ENCODE peak calls at places on chromosomes 3 and 15, in six cellular contexts. One of them, this sample, is unnamed. For H3K4me1, the result is how much of the 10 kb centered on the place peaks cover.

GRCh38 chr3:72690646-72691045 is 157.6 kb downstream of the SHQ1 start:
- DNase-seq in tibial nerve: no peak
- DNase-seq in hepatocyte: no peak
- DNase-seq in heart right ventricle: no peak
- DNase-seq in psoas muscle: no peak
- DNase-seq in CD4-positive, alpha-beta memory T cell: no peak
- DNase-seq in this sample: no peak

GRCh38 chr3:177473184-177473583 is 275.9 kb upstream of the TBL1XR1 start:
- DNase-seq in heart right ventricle: no peak
- DNase-seq in CD4-positive, alpha-beta memory T cell: no peak
- DNase-seq in hepatocyte: no peak
- DNase-seq in psoas muscle: no peak
- DNase-seq in tibial nerve: no peak
- DNase-seq in this sample: no peak

GRCh38 chr3:160879859-160880258 is 123.8 kb downstream of the PPM1L start:
- DNase-seq in heart right ventricle: no peak
- DNase-seq in tibial nerve: no peak
- DNase-seq in psoas muscle: no peak
- DNase-seq in hepatocyte: no peak
- DNase-seq in CD4-positive, alpha-beta memory T cell: no peak
- DNase-seq in this sample: no peak

GRCh38 chr3:142027713-142028112 is 121.6 kb downstream of the TFDP2 start:
- DNase-seq in CD4-positive, alpha-beta memory T cell: no peak
- DNase-seq in psoas muscle: no peak
- DNase-seq in heart right ventricle: no peak
- DNase-seq in tibial nerve: no peak
- DNase-seq in hepatocyte: peak
- DNase-seq in this sample: no peak

GRCh38 chr3:87198774-87199173 is 28.3 kb upstream of the CHMP2B start:
- DNase-seq in heart right ventricle: no peak
- DNase-seq in psoas muscle: no peak
- DNase-seq in tibial nerve: no peak
- DNase-seq in hepatocyte: no peak
- DNase-seq in CD4-positive, alpha-beta memory T cell: no peak
- DNase-seq in this sample: no peak

GRCh38 chr15:94673801-94674200 is 442.4 kb downstream of the MCTP2 start:
- DNase-seq in tibial nerve: no peak
- DNase-seq in heart right ventricle: no peak
- DNase-seq in psoas muscle: no peak
- DNase-seq in hepatocyte: no peak
- DNase-seq in CD4-positive, alpha-beta memory T cell: no peak
- DNase-seq in this sample: no peak

GRCh38 chr3:138113309-138113708 is 2.1 kb downstream of the DZIP1L start:
- DNase-seq in hepatocyte: peak
- DNase-seq in psoas muscle: no peak
- DNase-seq in heart right ventricle: no peak
- DNase-seq in tibial nerve: no peak
- DNase-seq in CD4-positive, alpha-beta memory T cell: no peak
- DNase-seq in this sample: no peak

GRCh38 chr15:25805006-25805405 is 58.1 kb downstream of the ATP10A start:
- DNase-seq in hepatocyte: no peak
- DNase-seq in heart right ventricle: no peak
- DNase-seq in CD4-positive, alpha-beta memory T cell: no peak
- DNase-seq in tibial nerve: no peak
- DNase-seq in psoas muscle: no peak
- DNase-seq in this sample: no peak

GRCh38 chr15:59268199-59268979 is 61.7 kb downstream of the LDHAL6B start:
- DNase-seq in CD4-positive, alpha-beta memory T cell: no peak
- DNase-seq in tibial nerve: no peak
- DNase-seq in hepatocyte: no peak
- DNase-seq in psoas muscle: no peak
- DNase-seq in heart right ventricle: no peak
- DNase-seq in this sample: no peak

GRCh38 chr3:37609711-37610110 is 252.0 kb upstream of the CTDSPL start:
- DNase-seq in CD4-positive, alpha-beta memory T cell: no peak
- DNase-seq in heart right ventricle: no peak
- DNase-seq in hepatocyte: no peak
- DNase-seq in tibial nerve: no peak
- DNase-seq in psoas muscle: no peak
- DNase-seq in this sample: no peak

GRCh38 chr3:26920579-26920978 is 298.0 kb downstream of the LRRC3B start:
- DNase-seq in heart right ventricle: no peak
- DNase-seq in hepatocyte: no peak
- DNase-seq in tibial nerve: no peak
- DNase-seq in psoas muscle: no peak
- DNase-seq in CD4-positive, alpha-beta memory T cell: no peak
- DNase-seq in this sample: no peak

GRCh38 chr15:89629829-89630228 is 25.4 kb downstream of the KIF7 start:
- DNase-seq in hepatocyte: no peak
- DNase-seq in tibial nerve: no peak
- DNase-seq in heart right ventricle: no peak
- DNase-seq in CD4-positive, alpha-beta memory T cell: no peak
- DNase-seq in psoas muscle: no peak
- DNase-seq in this sample: no peak

GRCh38 chr3:46825450-46825849 is 37.8 kb downstream of the MYL3 start:
- DNase-seq in tibial nerve: no peak
- DNase-seq in CD4-positive, alpha-beta memory T cell: no peak
- DNase-seq in hepatocyte: no peak
- DNase-seq in psoas muscle: no peak
- DNase-seq in heart right ventricle: no peak
- DNase-seq in this sample: no peak

GRCh38 chr15:79349526-79349925 is 38.6 kb downstream of the TMED3 start:
- DNase-seq in psoas muscle: no peak
- DNase-seq in CD4-positive, alpha-beta memory T cell: no peak
- DNase-seq in hepatocyte: no peak
- DNase-seq in tibial nerve: no peak
- DNase-seq in heart right ventricle: no peak
- DNase-seq in this sample: no peak

GRCh38 chr15:52483712-52484111 is 45.0 kb downstream of the MYO5A start:
- DNase-seq in tibial nerve: no peak
- DNase-seq in psoas muscle: no peak
- DNase-seq in CD4-positive, alpha-beta memory T cell: no peak
- DNase-seq in heart right ventricle: no peak
- DNase-seq in hepatocyte: no peak
- DNase-seq in this sample: no peak

GRCh38 chr15:52789601-52790165 is 453 bp downstream of the ONECUT1 start:
- DNase-seq in tibial nerve: no peak
- DNase-seq in psoas muscle: no peak
- DNase-seq in CD4-positive, alpha-beta memory T cell: no peak
- DNase-seq in heart right ventricle: no peak
- DNase-seq in hepatocyte: no peak
- DNase-seq in this sample: no peak

GRCh38 chr3:129827765-129828164 is 65.7 kb downstream of the TMCC1 start:
- DNase-seq in heart right ventricle: no peak
- DNase-seq in CD4-positive, alpha-beta memory T cell: peak
- DNase-seq in hepatocyte: no peak
- DNase-seq in psoas muscle: no peak
- DNase-seq in tibial nerve: no peak
- DNase-seq in this sample: no peak

GRCh38 chr3:149654188-149654601 is 3.6 kb downstream of the WWTR1 start:
- DNase-seq in CD4-positive, alpha-beta memory T cell: no peak
- DNase-seq in tibial nerve: no peak
- DNase-seq in psoas muscle: no peak
- DNase-seq in hepatocyte: no peak
- DNase-seq in heart right ventricle: no peak
- DNase-seq in this sample: no peak

GRCh38 chr3:160314949-160315348 is 84.1 kb downstream of the IFT80 start:
- DNase-seq in psoas muscle: no peak
- DNase-seq in tibial nerve: no peak
- DNase-seq in CD4-positive, alpha-beta memory T cell: no peak
- DNase-seq in heart right ventricle: no peak
- DNase-seq in hepatocyte: no peak
- DNase-seq in this sample: no peak

GRCh38 chr3:135513106-135514063 is 452.1 kb upstream of the PPP2R3A start:
- DNase-seq in tibial nerve: no peak
- DNase-seq in hepatocyte: peak
- DNase-seq in heart right ventricle: no peak
- DNase-seq in CD4-positive, alpha-beta memory T cell: no peak
- DNase-seq in psoas muscle: no peak
- DNase-seq in this sample: no peak

GRCh38 chr3:171458056-171458856 is 1.9 kb downstream of the TNIK start:
- DNase-seq in tibial nerve: no peak
- DNase-seq in hepatocyte: no peak
- DNase-seq in psoas muscle: no peak
- DNase-seq in heart right ventricle: no peak
- DNase-seq in CD4-positive, alpha-beta memory T cell: peak
- DNase-seq in this sample: peak

GRCh38 chr3:100527347-100527735 is 34.9 kb downstream of the TMEM45A start:
- DNase-seq in psoas muscle: no peak
- DNase-seq in tibial nerve: no peak
- DNase-seq in hepatocyte: no peak
- DNase-seq in heart right ventricle: no peak
- DNase-seq in CD4-positive, alpha-beta memory T cell: no peak
- DNase-seq in this sample: no peak

GRCh38 chr3:69865920-69866679 is 126.8 kb downstream of the MITF start:
- DNase-seq in CD4-positive, alpha-beta memory T cell: no peak
- DNase-seq in hepatocyte: peak
- DNase-seq in heart right ventricle: peak
- DNase-seq in tibial nerve: no peak
- DNase-seq in psoas muscle: no peak
- DNase-seq in this sample: peak

GRCh38 chr3:126928921-126929485 is 53.9 kb upstream of the PLXNA1 start:
- DNase-seq in hepatocyte: no peak
- DNase-seq in heart right ventricle: no peak
- DNase-seq in psoas muscle: no peak
- DNase-seq in CD4-positive, alpha-beta memory T cell: no peak
- DNase-seq in tibial nerve: no peak
- DNase-seq in this sample: no peak

GRCh38 chr15:90291679-90292356 is 26.3 kb downstream of the NGRN start:
- DNase-seq in CD4-positive, alpha-beta memory T cell: no peak
- DNase-seq in hepatocyte: no peak
- DNase-seq in psoas muscle: no peak
- DNase-seq in tibial nerve: no peak
- DNase-seq in heart right ventricle: no peak
- DNase-seq in this sample: no peak

DNA sequence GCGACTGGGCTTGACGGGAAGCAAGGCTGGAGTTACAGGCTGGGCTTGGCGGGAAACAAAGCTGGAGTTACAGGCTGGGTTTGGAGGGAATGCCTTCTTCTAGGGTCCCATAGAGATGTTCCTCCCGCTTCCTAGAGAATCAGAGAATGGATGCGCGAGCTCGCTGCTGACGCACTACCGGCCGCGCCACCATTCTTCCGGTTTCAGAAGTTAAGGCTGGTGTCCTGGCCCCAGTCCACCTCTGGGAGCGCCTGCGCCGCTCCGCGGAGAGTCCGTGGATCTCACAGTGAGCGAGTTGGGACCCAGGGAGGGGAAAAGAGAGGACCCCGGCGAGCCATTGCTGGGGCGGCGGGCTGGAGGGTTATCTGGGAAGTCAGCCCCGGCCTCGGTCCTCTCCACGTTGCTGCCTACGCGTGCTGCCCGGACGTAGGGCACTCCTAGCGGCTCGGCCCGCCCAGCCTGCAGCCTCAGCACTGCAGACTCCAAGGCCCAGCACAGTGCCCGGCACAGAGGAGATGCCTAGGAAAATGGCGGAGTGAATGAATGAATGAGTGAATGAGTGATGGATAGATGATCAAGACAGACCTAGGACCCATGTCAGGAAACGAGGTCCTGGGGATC is at the start of gene ZNF502:
- DNase-seq in psoas muscle: peak
- DNase-seq in CD4-positive, alpha-beta memory T cell: peak
- DNase-seq in hepatocyte: peak
- DNase-seq in tibial nerve: peak
- DNase-seq in heart right ventricle: peak
- DNase-seq in this sample: peak
- H3K4me3 ChIP-seq in psoas muscle: peak
- H3K4me3 ChIP-seq in CD4-positive, alpha-beta memory T cell: peak
- H3K4me3 ChIP-seq in hepatocyte: peak
- H3K4me3 ChIP-seq in tibial nerve: peak
- H3K4me3 ChIP-seq in heart right ventricle: peak
- H3K4me3 ChIP-seq in this sample: peak

GRCh38 chr15:57606816-57607215 is 15.1 kb downstream of the MYZAP start:
- DNase-seq in hepatocyte: no peak
- DNase-seq in psoas muscle: no peak
- DNase-seq in heart right ventricle: no peak
- DNase-seq in CD4-positive, alpha-beta memory T cell: no peak
- DNase-seq in tibial nerve: no peak
- DNase-seq in this sample: no peak

GRCh38 chr15:57610130-57610529 is 18.4 kb downstream of the MYZAP start:
- DNase-seq in psoas muscle: peak
- DNase-seq in tibial nerve: no peak
- DNase-seq in hepatocyte: peak
- DNase-seq in CD4-positive, alpha-beta memory T cell: no peak
- DNase-seq in heart right ventricle: peak
- DNase-seq in this sample: peak

GRCh38 chr15:57607570-57608000 is 15.9 kb downstream of the MYZAP start:
- DNase-seq in tibial nerve: no peak
- DNase-seq in psoas muscle: peak
- DNase-seq in CD4-positive, alpha-beta memory T cell: no peak
- DNase-seq in heart right ventricle: no peak
- DNase-seq in hepatocyte: peak
- DNase-seq in this sample: no peak

GRCh38 chr15:57611938-57612337 is 20.2 kb downstream of the MYZAP start:
- DNase-seq in CD4-positive, alpha-beta memory T cell: no peak
- DNase-seq in heart right ventricle: peak
- DNase-seq in tibial nerve: no peak
- DNase-seq in psoas muscle: no peak
- DNase-seq in hepatocyte: peak
- DNase-seq in this sample: no peak

GRCh38 chr15:57611119-57611518 is 19.4 kb downstream of the MYZAP start:
- DNase-seq in tibial nerve: no peak
- DNase-seq in CD4-positive, alpha-beta memory T cell: no peak
- DNase-seq in hepatocyte: peak
- DNase-seq in psoas muscle: no peak
- DNase-seq in heart right ventricle: no peak
- DNase-seq in this sample: no peak
- H3K4me1 ChIP-seq in tibial nerve: under half
- H3K4me1 ChIP-seq in CD4-positive, alpha-beta memory T cell: under half
- H3K4me1 ChIP-seq in hepatocyte: half or more
- H3K4me1 ChIP-seq in psoas muscle: under half
- H3K4me1 ChIP-seq in heart right ventricle: half or more
- H3K4me1 ChIP-seq in this sample: half or more

DNA sequence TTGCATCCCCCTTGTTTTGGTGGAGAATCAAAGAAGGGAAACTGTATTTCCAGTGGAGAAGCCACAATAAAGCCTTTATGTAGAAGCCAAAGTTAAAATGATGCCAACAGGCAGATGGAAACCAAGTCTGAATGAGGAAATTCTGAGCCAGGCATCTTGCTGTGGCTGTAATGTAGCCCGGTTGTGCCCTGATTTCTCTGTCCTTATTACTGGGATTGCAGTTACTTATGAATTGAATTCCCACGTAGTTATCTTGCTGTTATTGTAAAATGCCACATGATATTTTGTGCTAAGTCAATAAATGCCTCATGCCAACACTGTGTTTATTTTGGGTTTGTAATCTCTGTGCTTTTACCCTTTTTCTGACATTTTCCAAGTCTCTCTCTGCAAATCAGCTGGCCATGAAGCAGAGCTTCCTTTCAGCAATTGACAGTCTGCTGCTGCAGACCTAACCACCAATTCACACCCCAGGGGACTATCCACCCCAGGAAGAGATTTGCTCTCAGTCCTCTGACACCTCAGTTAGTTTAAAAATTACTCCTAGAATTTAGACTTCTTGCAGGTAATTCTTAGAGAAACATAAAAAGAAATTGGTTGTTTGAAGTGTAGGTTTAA is 486.1 kb upstream of the GOLIM4 start:
- DNase-seq in tibial nerve: no peak
- DNase-seq in psoas muscle: no peak
- DNase-seq in hepatocyte: no peak
- DNase-seq in heart right ventricle: no peak
- DNase-seq in CD4-positive, alpha-beta memory T cell: no peak
- DNase-seq in this sample: no peak
- H3K27ac ChIP-seq in tibial nerve: no peak
- H3K27ac ChIP-seq in psoas muscle: no peak
- H3K27ac ChIP-seq in hepatocyte: no peak
- H3K27ac ChIP-seq in heart right ventricle: no peak
- H3K27ac ChIP-seq in CD4-positive, alpha-beta memory T cell: no peak
- H3K27ac ChIP-seq in this sample: no peak

GRCh38 chr3:156098437-156099035 is 21.8 kb upstream of the KCNAB1 start:
- DNase-seq in psoas muscle: no peak
- DNase-seq in hepatocyte: no peak
- DNase-seq in CD4-positive, alpha-beta memory T cell: no peak
- DNase-seq in tibial nerve: no peak
- DNase-seq in heart right ventricle: no peak
- DNase-seq in this sample: no peak
- H3K4me3 ChIP-seq in psoas muscle: no peak
- H3K4me3 ChIP-seq in hepatocyte: no peak
- H3K4me3 ChIP-seq in CD4-positive, alpha-beta memory T cell: no peak
- H3K4me3 ChIP-seq in tibial nerve: no peak
- H3K4me3 ChIP-seq in heart right ventricle: no peak
- H3K4me3 ChIP-seq in this sample: no peak